ENCODE peak calls at places on chromosomes 2 and 18, in four cellular contexts. One of them, this sample, is unnamed.

GRCh38 chr2:2788076-2788475 is 457.0 kb upstream of the MYT1L start:
- DNase-seq in K562: no peak
- DNase-seq in tibial nerve: no peak
- DNase-seq in SK-N-SH: no peak
- DNase-seq in this sample: no peak

GRCh38 chr2:16161768-16162490 is 221.6 kb downstream of the MYCN start:
- DNase-seq in K562: no peak
- DNase-seq in tibial nerve: no peak
- DNase-seq in SK-N-SH: no peak
- DNase-seq in this sample: no peak

GRCh38 chr2:232328516-232329460 is 49.8 kb upstream of the ALPP start:
- DNase-seq in K562: no peak
- DNase-seq in tibial nerve: no peak
- DNase-seq in SK-N-SH: no peak
- DNase-seq in this sample: no peak

GRCh38 chr2:63792523-63792922 is 49.2 kb upstream of the UGP2 start:
- DNase-seq in K562: no peak
- DNase-seq in tibial nerve: no peak
- DNase-seq in SK-N-SH: no peak
- DNase-seq in this sample: no peak

GRCh38 chr2:106095478-106096392 is 98.4 kb downstream of the UXS1 start:
- DNase-seq in K562: no peak
- DNase-seq in tibial nerve: no peak
- DNase-seq in SK-N-SH: no peak
- DNase-seq in this sample: no peak

GRCh38 chr2:102072741-102073140 is 69.8 kb upstream of the IL1R1 start:
- DNase-seq in K562: no peak
- DNase-seq in tibial nerve: no peak
- DNase-seq in SK-N-SH: no peak
- DNase-seq in this sample: no peak

GRCh38 chr18:3281456-3282400 is 19.8 kb downstream of the MYL12B start:
- DNase-seq in K562: peak
- DNase-seq in tibial nerve: peak
- DNase-seq in SK-N-SH: peak
- DNase-seq in this sample: no peak

GRCh38 chr2:157497603-157498314 is 53.9 kb upstream of the CYTIP start:
- DNase-seq in K562: peak
- DNase-seq in tibial nerve: no peak
- DNase-seq in SK-N-SH: peak
- DNase-seq in this sample: no peak

GRCh38 chr2:74553892-74554820 is at the start of the genes DOK1 and LOXL3:
- DNase-seq in K562: peak
- DNase-seq in tibial nerve: peak
- DNase-seq in SK-N-SH: peak
- DNase-seq in this sample: peak

GRCh38 chr2:72770879-72771461 is 54.9 kb downstream of the EXOC6B start:
- DNase-seq in K562: peak
- DNase-seq in tibial nerve: peak
- DNase-seq in SK-N-SH: peak
- DNase-seq in this sample: no peak

GRCh38 chr2:191635333-191636234 is 42.4 kb upstream of the NABP1 start:
- DNase-seq in K562: no peak
- DNase-seq in tibial nerve: no peak
- DNase-seq in SK-N-SH: no peak
- DNase-seq in this sample: no peak

GRCh38 chr2:230575640-230576324 is 136.9 kb upstream of the CAB39 start:
- DNase-seq in K562: peak
- DNase-seq in tibial nerve: no peak
- DNase-seq in SK-N-SH: no peak
- DNase-seq in this sample: no peak

GRCh38 chr2:26579025-26579722 is 62.0 kb downstream of the CIB4 start:
- DNase-seq in K562: no peak
- DNase-seq in tibial nerve: no peak
- DNase-seq in SK-N-SH: no peak
- DNase-seq in this sample: no peak

GRCh38 chr18:76573325-76574025 is 78.4 kb upstream of the ZNF516 start:
- DNase-seq in K562: no peak
- DNase-seq in tibial nerve: peak
- DNase-seq in SK-N-SH: no peak
- DNase-seq in this sample: no peak

GRCh38 chr18:64519191-64519590 is 370.3 kb upstream of the LINC00305 start:
- DNase-seq in K562: no peak
- DNase-seq in tibial nerve: no peak
- DNase-seq in SK-N-SH: no peak
- DNase-seq in this sample: no peak

GRCh38 chr2:179265082-179265575 is 497 bp upstream of the SESTD1 start:
- DNase-seq in K562: no peak
- DNase-seq in tibial nerve: no peak
- DNase-seq in SK-N-SH: no peak
- DNase-seq in this sample: no peak

GRCh38 chr18:54532962-54533361 is 58.1 kb upstream of the DYNAP start:
- DNase-seq in K562: no peak
- DNase-seq in tibial nerve: no peak
- DNase-seq in SK-N-SH: no peak
- DNase-seq in this sample: no peak

GRCh38 chr18:54530285-54530684 is 60.8 kb upstream of the DYNAP start:
- DNase-seq in K562: no peak
- DNase-seq in tibial nerve: no peak
- DNase-seq in SK-N-SH: no peak
- DNase-seq in this sample: no peak

GRCh38 chr18:54531402-54532065 is 59.5 kb upstream of the DYNAP start:
- DNase-seq in K562: no peak
- DNase-seq in tibial nerve: no peak
- DNase-seq in SK-N-SH: no peak
- DNase-seq in this sample: no peak

GRCh38 chr18:54529444-54529843 is 61.6 kb upstream of the DYNAP start:
- DNase-seq in K562: no peak
- DNase-seq in tibial nerve: no peak
- DNase-seq in SK-N-SH: no peak
- DNase-seq in this sample: no peak

DNA sequence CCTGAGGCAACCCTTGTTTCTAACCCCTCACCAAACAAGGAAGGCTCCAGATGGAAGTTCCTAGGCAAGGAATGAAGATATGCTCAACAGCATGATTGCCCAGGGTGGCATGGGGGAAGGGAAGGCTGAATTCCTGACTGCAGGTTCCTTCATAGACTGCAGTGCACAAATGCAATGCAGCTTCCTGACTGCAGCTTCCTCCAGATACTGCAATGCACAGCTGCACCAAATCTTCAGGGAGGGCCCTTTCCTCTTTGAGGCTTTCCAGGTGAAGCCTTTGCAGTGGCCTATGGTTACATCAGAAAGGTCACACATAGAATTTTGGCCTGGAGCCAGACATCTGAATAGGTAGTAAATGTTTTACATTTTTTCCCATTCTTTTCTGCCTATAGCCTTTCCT is 58.8 kb upstream of the DYNAP start:
- DNase-seq in K562: no peak
- DNase-seq in tibial nerve: no peak
- DNase-seq in SK-N-SH: no peak
- DNase-seq in this sample: no peak
- H3K27ac ChIP-seq in K562: no peak
- H3K27ac ChIP-seq in tibial nerve: no peak
- H3K27ac ChIP-seq in SK-N-SH: no peak
- H3K27ac ChIP-seq in this sample: no peak

GRCh38 chr18:13584826-13585225 is 141.5 kb downstream of the FAM210A start:
- DNase-seq in K562: no peak
- DNase-seq in tibial nerve: no peak
- DNase-seq in SK-N-SH: peak
- DNase-seq in this sample: no peak

GRCh38 chr18:13587001-13587400 is 139.4 kb downstream of the FAM210A start:
- DNase-seq in K562: no peak
- DNase-seq in tibial nerve: no peak
- DNase-seq in SK-N-SH: no peak
- DNase-seq in this sample: no peak

GRCh38 chr18:13583567-13584245 is 142.7 kb downstream of the FAM210A start:
- DNase-seq in K562: no peak
- DNase-seq in tibial nerve: no peak
- DNase-seq in SK-N-SH: no peak
- DNase-seq in this sample: no peak

GRCh38 chr18:13587477-13587876 is 138.9 kb downstream of the FAM210A start:
- DNase-seq in K562: no peak
- DNase-seq in tibial nerve: no peak
- DNase-seq in SK-N-SH: no peak
- DNase-seq in this sample: no peak

GRCh38 chr18:13585379-13586153 is 140.8 kb downstream of the FAM210A start:
- DNase-seq in K562: no peak
- DNase-seq in tibial nerve: no peak
- DNase-seq in SK-N-SH: peak
- DNase-seq in this sample: no peak
- TF ChIP-seq EP300 in K562: no peak
- TF ChIP-seq EP300 in tibial nerve: no peak
- TF ChIP-seq EP300 in SK-N-SH: peak
- TF ChIP-seq EP300 in this sample: no peak

DNA sequence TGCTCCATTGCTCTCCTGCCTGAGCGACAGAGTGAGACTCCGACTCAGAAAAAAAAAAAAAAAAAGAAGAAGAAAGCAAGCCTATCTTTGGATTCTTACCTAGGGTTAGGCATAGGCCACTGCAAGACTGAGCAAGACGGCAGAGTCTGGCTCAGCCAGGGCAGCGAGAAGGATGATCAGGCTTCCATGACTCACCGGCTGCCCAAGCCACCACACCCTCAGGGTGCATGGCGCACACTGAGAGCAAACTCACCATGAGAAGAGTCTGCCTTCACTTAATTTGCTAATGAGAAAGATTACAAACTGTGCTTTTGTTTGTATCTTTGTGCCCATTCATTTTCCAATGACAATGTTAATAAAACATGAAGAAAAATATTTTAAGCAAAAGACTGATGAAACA is 8.2 kb downstream of the FAM110C start:
- DNase-seq in K562: no peak
- DNase-seq in tibial nerve: no peak
- DNase-seq in SK-N-SH: no peak
- DNase-seq in this sample: no peak
- H3K27ac ChIP-seq in K562: no peak
- H3K27ac ChIP-seq in tibial nerve: no peak
- H3K27ac ChIP-seq in SK-N-SH: no peak
- H3K27ac ChIP-seq in this sample: peak

GRCh38 chr2:218444692-218445357 is 25.9 kb downstream of the VIL1 start:
- DNase-seq in K562: no peak
- DNase-seq in tibial nerve: no peak
- DNase-seq in SK-N-SH: no peak
- DNase-seq in this sample: no peak
- TF ChIP-seq EP300 in K562: no peak
- TF ChIP-seq EP300 in tibial nerve: no peak
- TF ChIP-seq EP300 in SK-N-SH: no peak
- TF ChIP-seq EP300 in this sample: no peak

GRCh38 chr2:238848566-238848940 is 668 bp downstream of the TWIST2 start:
- DNase-seq in K562: no peak
- DNase-seq in tibial nerve: no peak
- DNase-seq in SK-N-SH: no peak
- DNase-seq in this sample: no peak
- H3K27ac ChIP-seq in K562: no peak
- H3K27ac ChIP-seq in tibial nerve: peak
- H3K27ac ChIP-seq in SK-N-SH: peak
- H3K27ac ChIP-seq in this sample: peak

GRCh38 chr18:48139427-48140347 is 209.2 kb upstream of the SMAD2 start:
- DNase-seq in K562: no peak
- DNase-seq in tibial nerve: no peak
- DNase-seq in SK-N-SH: peak
- DNase-seq in this sample: no peak

GRCh38 chr18:48138211-48138610 is 207.8 kb upstream of the SMAD2 start:
- DNase-seq in K562: no peak
- DNase-seq in tibial nerve: no peak
- DNase-seq in SK-N-SH: no peak
- DNase-seq in this sample: no peak

GRCh38 chr18:48137354-48138208 is 207.1 kb upstream of the SMAD2 start:
- DNase-seq in K562: no peak
- DNase-seq in tibial nerve: no peak
- DNase-seq in SK-N-SH: no peak
- DNase-seq in this sample: no peak

GRCh38 chr18:48140738-48141137 is 210.3 kb upstream of the SMAD2 start:
- DNase-seq in K562: no peak
- DNase-seq in tibial nerve: no peak
- DNase-seq in SK-N-SH: no peak
- DNase-seq in this sample: no peak

GRCh38 chr18:48138660-48139426 is 208.4 kb upstream of the SMAD2 start:
- DNase-seq in K562: no peak
- DNase-seq in tibial nerve: no peak
- DNase-seq in SK-N-SH: no peak
- DNase-seq in this sample: no peak
- TF ChIP-seq EP300 in K562: no peak
- TF ChIP-seq EP300 in tibial nerve: no peak
- TF ChIP-seq EP300 in SK-N-SH: no peak
- TF ChIP-seq EP300 in this sample: no peak

This sample was measured in suprapubic skin.